ENCODE peak calls at places on chromosomes 7 and 10, in seven cellular contexts. Q is fibroblast of lung, N is neural progenitor cell, O is adrenal gland, B is brain microvascular endothelial cell, L is tibial artery, C is kidney epithelial cell. M is an unnamed sample.
A peak's percentile ranks its signal among the peaks of the same experiment; 100 is the strongest.

GRCh38 chr10:17808971-17809841 is at the start of gene MRC1:
- DNase-seq in L (peak; percentile 66), C (no peak), B (no peak), N (no peak), O (peak; percentile 23), Q (no peak), M (no peak)

GRCh38 chr10:68876246-68876918 is 24.7 kb upstream of the DDX50 start:
- DNase-seq in N (peak; percentile 33), B (no peak), L (no peak), Q (no peak), O (no peak), C (no peak), M (no peak)

GRCh38 chr7:21923663-21924062 is 22.0 kb downstream of the CDCA7L start:
- DNase-seq in L (no peak), Q (peak; percentile 41), N (peak; percentile 63), O (no peak), B (peak; percentile 41), C (no peak), M (no peak)

GRCh38 chr10:17606547-17607040 is 10.6 kb downstream of the HACD1 start:
- DNase-seq in O (no peak), N (no peak), L (no peak), B (no peak), Q (no peak), C (no peak), M (no peak)

GRCh38 chr7:2508327-2509231 is 11.0 kb upstream of the LFNG start:
- DNase-seq in N (peak; percentile 48), B (peak; percentile 53), O (peak; percentile 54), C (no peak), Q (no peak), L (peak; percentile 62), M (peak; percentile 97)

GRCh38 chr7:120033114-120033513 is 239.9 kb upstream of the KCND2 start:
- DNase-seq in O (no peak), N (peak; percentile 49), L (no peak), C (no peak), B (no peak), Q (peak; percentile 80), M (no peak)

GRCh38 chr7:134724606-134725005 is 54.8 kb upstream of the CALD1 start:
- DNase-seq in O (no peak), L (no peak), Q (peak; percentile 40), C (no peak), B (peak; percentile 49), N (peak; percentile 31), M (peak; percentile 51)

GRCh38 chr10:116668018-116668417 is 47.3 kb downstream of the PNLIPRP2 start:
- DNase-seq in B (no peak), Q (no peak), C (no peak), L (no peak), N (no peak), O (no peak), M (no peak)

GRCh38 chr7:14418633-14419032 is 429.2 kb upstream of the ETV1 start:
- DNase-seq in L (no peak), O (no peak), C (no peak), Q (no peak), N (no peak), B (no peak), M (no peak)

GRCh38 chr7:68429376-68430117 is 1168.7 kb upstream of the AUTS2 start:
- DNase-seq in Q (no peak), N (peak; percentile 65), B (no peak), C (no peak), L (no peak), O (no peak), M (no peak)

GRCh38 chr7:140230862-140231778 is 54.3 kb upstream of the KDM7A start:
- DNase-seq in C (no peak), Q (peak; percentile 14), B (peak; percentile 29), O (peak; percentile 24), N (peak; percentile 87), L (no peak), M (peak; percentile 93)
- H3K27me3 ChIP-seq in C (peaks cover 16% of the 10 kb centered on the region), Q (peaks cover 20% of the 10 kb centered on the region), B (peaks cover 24% of the 10 kb centered on the region), O (peaks cover 5% of the 10 kb centered on the region), N (peaks cover 61% of the 10 kb centered on the region), L (no peaks in the 10 kb centered on the region), M (peaks cover 43% of the 10 kb centered on the region)

GRCh38 chr10:86363184-86363832 is 3.3 kb downstream of the GRID1 start:
- DNase-seq in N (peak; percentile 88), C (no peak), O (peak; percentile 52), L (peak; percentile 22), B (no peak), Q (no peak), M (peak; percentile 82)
- H3K27me3 ChIP-seq in N (peaks cover 92% of the 10 kb centered on the region), C (peaks cover 64% of the 10 kb centered on the region), O (peaks cover 18% of the 10 kb centered on the region), L (no peaks in the 10 kb centered on the region), B (peaks cover 54% of the 10 kb centered on the region), Q (peaks cover 37% of the 10 kb centered on the region), M (peaks cover 43% of the 10 kb centered on the region)

GRCh38 chr7:39153647-39154046 is 175.9 kb downstream of the POU6F2 start:
- DNase-seq in Q (no peak), B (no peak), O (no peak), C (no peak), L (no peak), N (peak; percentile 11), M (no peak)

GRCh38 chr7:39154815-39155214 is 177.1 kb downstream of the POU6F2 start:
- DNase-seq in B (no peak), Q (no peak), C (no peak), O (no peak), N (no peak), L (no peak), M (no peak)

GRCh38 chr7:39153113-39153512 is 175.4 kb downstream of the POU6F2 start:
- DNase-seq in L (no peak), O (no peak), B (no peak), Q (no peak), C (no peak), N (no peak), M (no peak)

GRCh38 chr7:39158367-39158766 is 180.7 kb downstream of the POU6F2 start:
- DNase-seq in Q (no peak), B (no peak), C (no peak), O (no peak), N (no peak), L (no peak), M (no peak)
- H3K27me3 ChIP-seq in Q (no peaks in the 10 kb centered on the region), B (no peaks in the 10 kb centered on the region), C (no peaks in the 10 kb centered on the region), O (no peaks in the 10 kb centered on the region), N (no peaks in the 10 kb centered on the region), L (no peaks in the 10 kb centered on the region), M (no peaks in the 10 kb centered on the region)

DNA sequence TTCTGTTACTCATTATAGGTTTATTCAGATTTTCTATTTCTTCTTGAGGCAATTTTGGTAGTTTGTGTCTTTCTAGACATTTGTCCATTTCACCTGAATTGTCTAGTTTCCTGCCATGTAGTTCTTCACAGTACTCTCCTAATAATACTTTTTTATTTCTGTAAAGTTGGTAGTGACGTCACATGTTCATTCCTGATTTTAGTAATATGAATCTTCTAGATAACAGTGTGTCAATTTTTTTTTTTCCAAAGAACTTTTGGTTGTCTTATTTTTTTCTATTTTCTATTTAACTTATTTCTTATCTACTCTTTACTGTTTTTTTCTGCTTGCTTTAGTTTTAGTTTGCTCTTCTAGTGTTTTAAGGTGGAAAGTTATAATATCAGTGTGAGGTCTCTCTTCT is 197.3 kb upstream of the SHH start:
- DNase-seq in C (no peak), B (no peak), L (no peak), N (no peak), Q (no peak), O (no peak), M (no peak)
- H3K27me3 ChIP-seq in C (no peaks in the 10 kb centered on the region), B (no peaks in the 10 kb centered on the region), L (no peaks in the 10 kb centered on the region), N (no peaks in the 10 kb centered on the region), Q (no peaks in the 10 kb centered on the region), O (no peaks in the 10 kb centered on the region), M (no peaks in the 10 kb centered on the region)

GRCh38 chr10:22323538-22324305 is 2.8 kb downstream of the BMI1 start:
- DNase-seq in Q (no peak), O (no peak), B (no peak), L (no peak), N (no peak), C (no peak), M (no peak)

GRCh38 chr10:22322663-22323160 is 1.8 kb downstream of the BMI1 start:
- DNase-seq in B (no peak), O (no peak), C (no peak), L (no peak), N (no peak), Q (no peak), M (no peak)

GRCh38 chr10:22320591-22321155 is at the start of gene BMI1:
- DNase-seq in N (peak; percentile 90), B (peak; percentile 50), C (no peak), Q (peak; percentile 77), O (peak; percentile 83), L (peak; percentile 79), M (peak; percentile 99)

GRCh38 chr10:22321156-22321711 is 335 bp downstream of the BMI1 start:
- DNase-seq in B (peak; percentile 60), C (no peak), L (peak; percentile 53), Q (peak; percentile 72), O (peak; percentile 69), N (peak; percentile 94), M (peak; percentile 98)

GRCh38 chr10:22321831-22322662 is 1.1 kb downstream of the BMI1 start:
- DNase-seq in O (peak; percentile 26), N (peak; percentile 70), B (no peak), Q (no peak), C (no peak), L (no peak), M (peak; percentile 91)
- H3K27me3 ChIP-seq in O (no peaks in the 10 kb centered on the region), N (peaks cover 83% of the 10 kb centered on the region), B (peaks cover 11% of the 10 kb centered on the region), Q (peaks cover 20% of the 10 kb centered on the region), C (peaks cover 15% of the 10 kb centered on the region), L (no peaks in the 10 kb centered on the region), M (peaks cover 29% of the 10 kb centered on the region)

DNA sequence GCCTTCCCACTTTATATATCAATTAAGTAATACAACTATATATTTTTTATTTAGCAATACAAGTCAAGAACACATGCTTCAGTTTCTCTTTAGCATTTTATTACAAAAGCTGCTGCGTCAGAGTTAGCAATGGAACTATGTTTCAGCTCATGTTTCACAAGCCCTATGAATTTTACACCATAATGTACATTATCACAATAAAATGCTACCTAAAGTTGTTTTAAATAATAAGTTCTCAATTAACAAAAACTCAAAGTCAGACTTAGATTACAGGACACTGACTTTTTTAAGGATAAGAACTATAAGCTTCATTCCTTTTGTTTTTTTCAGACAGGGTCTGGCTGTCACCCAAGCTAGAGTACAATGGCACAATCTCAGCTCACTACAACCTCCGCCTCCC is 52.3 kb downstream of the EZH2 start:
- DNase-seq in B (no peak), Q (no peak), O (no peak), C (no peak), L (no peak), N (no peak), M (no peak)
- H3K27me3 ChIP-seq in B (no peaks in the 10 kb centered on the region), Q (no peaks in the 10 kb centered on the region), O (no peaks in the 10 kb centered on the region), C (no peaks in the 10 kb centered on the region), L (no peaks in the 10 kb centered on the region), N (no peaks in the 10 kb centered on the region), M (no peaks in the 10 kb centered on the region)

GRCh38 chr7:157524731-157525130 is 187.9 kb downstream of the DNAJB6 start:
- DNase-seq in Q (no peak), L (no peak), O (no peak), N (no peak), C (no peak), B (no peak), M (no peak)
- H3K27me3 ChIP-seq in Q (no peaks in the 10 kb centered on the region), L (no peaks in the 10 kb centered on the region), O (no peaks in the 10 kb centered on the region), N (no peaks in the 10 kb centered on the region), C (no peaks in the 10 kb centered on the region), B (no peaks in the 10 kb centered on the region), M (no peaks in the 10 kb centered on the region)

DNA sequence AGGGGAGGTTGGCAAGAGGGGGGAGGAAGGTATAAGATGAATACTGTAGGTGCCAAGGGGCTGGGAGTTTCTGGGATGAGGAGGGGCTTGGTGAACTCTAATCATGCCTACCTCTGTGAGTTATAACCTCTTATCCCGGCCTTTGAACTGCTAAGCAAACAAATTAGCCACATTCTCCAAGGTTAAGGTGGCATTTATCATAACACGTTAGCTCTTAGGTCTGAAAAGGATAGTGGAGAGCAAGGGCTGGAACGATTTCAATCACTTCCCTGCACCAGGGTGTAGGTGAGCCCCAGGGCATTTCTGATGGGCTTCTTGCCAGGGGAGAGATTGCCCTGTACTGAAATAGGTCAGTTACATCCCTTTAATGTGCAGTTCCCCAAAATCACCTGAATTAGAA is 28.6 kb upstream of the DMBT1 start:
- DNase-seq in Q (no peak), L (no peak), C (no peak), B (no peak), N (no peak), O (no peak), M (no peak)
- H3K27me3 ChIP-seq in Q (no peaks in the 10 kb centered on the region), L (no peaks in the 10 kb centered on the region), C (peaks cover 6% of the 10 kb centered on the region), B (no peaks in the 10 kb centered on the region), N (no peaks in the 10 kb centered on the region), O (peaks cover 11% of the 10 kb centered on the region), M (peaks cover 2% of the 10 kb centered on the region)